ENCODE peak calls at places on chromosome 9, in ten cellular contexts. I is effector CD4-positive, alpha-beta T cell; B is mesendoderm; A is HEK293T; G is activated naive CD4-positive, alpha-beta T cell treated with anti-CD3 and anti-CD28 coated beads for 36 hours; S is cardiac muscle cell; N is astrocyte of the spinal cord; T is heart right ventricle; M is myocyte; W is H4. O is an unnamed sample.

GRCh38 chr9:94937214-94937903 is 210.9 kb downstream of the AOPEP start:
- DNase-seq in I (no peak), B (peak; percentile 73), A (no peak), G (no peak), S (no peak), N (peak; percentile 91), T (no peak), M (peak; percentile 49), W (peak; percentile 85), O (no peak)

GRCh38 chr9:36855443-36856315 is 178.4 kb downstream of the PAX5 start:
- DNase-seq in I (no peak), B (peak; percentile 75), A (peak; percentile 51), G (peak; percentile 61), S (peak; percentile 50), N (no peak), T (no peak), M (no peak), W (peak; percentile 82), O (no peak)

GRCh38 chr9:72635197-72635596 is 113.8 kb downstream of the TMC1 start:
- DNase-seq in I (no peak), B (peak; percentile 81), A (no peak), G (peak; percentile 14), S (no peak), N (no peak), T (no peak), M (no peak), W (no peak), O (no peak)

GRCh38 chr9:125760537-125760936 is 13.4 kb downstream of the PBX3 start:
- DNase-seq in I (no peak), B (no peak), A (no peak), G (no peak), S (no peak), N (no peak), T (no peak), M (no peak), W (no peak), O (no peak)

GRCh38 chr9:137606005-137606601 is 617 bp downstream of the ARRDC1 start:
- DNase-seq in I (no peak), B (no peak), A (no peak), G (peak; percentile 15), S (peak; percentile 60), N (no peak), T (peak; percentile 55), M (peak; percentile 43), W (no peak), O (peak; percentile 68)

GRCh38 chr9:34484678-34485077 is 26.1 kb downstream of the DNAI1 start:
- DNase-seq in I (no peak), B (peak; percentile 23), A (no peak), G (no peak), S (no peak), N (no peak), T (no peak), M (no peak), W (no peak), O (no peak)

GRCh38 chr9:109816490-109816889 is 36.5 kb downstream of the PALM2AKAP2 start:
- DNase-seq in I (no peak), B (peak; percentile 35), A (no peak), G (no peak), S (no peak), N (peak; percentile 98), T (no peak), M (peak; percentile 96), W (peak; percentile 99), O (no peak)

GRCh38 chr9:117796681-117797080 is 92.5 kb downstream of the TLR4 start:
- DNase-seq in I (no peak), B (no peak), A (no peak), G (no peak), S (no peak), N (peak; percentile 32), T (no peak), M (peak; percentile 5), W (no peak), O (no peak)

GRCh38 chr9:25129537-25129936 is 548.7 kb downstream of the TUSC1 start:
- DNase-seq in I (no peak), B (no peak), A (no peak), G (no peak), S (no peak), N (no peak), T (no peak), M (no peak), W (no peak), O (no peak)

GRCh38 chr9:21967707-21968106 is 26.5 kb downstream of the CDKN2A start:
- DNase-seq in I (no peak), B (peak; percentile 22), A (no peak), G (no peak), S (no peak), N (no peak), T (no peak), M (no peak), W (no peak), O (no peak)

GRCh38 chr9:131837316-131837715 is 97.4 kb upstream of the RAPGEF1 start:
- DNase-seq in I (no peak), B (peak; percentile 55), A (no peak), G (no peak), S (peak; percentile 44), N (no peak), T (peak; percentile 41), M (no peak), W (no peak), O (no peak)

GRCh38 chr9:69223605-69224004 is 49.5 kb downstream of the TJP2 start:
- DNase-seq in I (no peak), B (peak; percentile 98), A (peak; percentile 69), G (no peak), S (peak; percentile 69), N (peak; percentile 70), T (no peak), M (peak; percentile 72), W (peak; percentile 54), O (no peak)

GRCh38 chr9:137129089-137129455 is 9.9 kb upstream of the GRIN1 start:
- DNase-seq in I (no peak), B (peak; percentile 20), A (no peak), G (no peak), S (no peak), N (no peak), T (no peak), M (peak; percentile 26), W (no peak), O (no peak)

GRCh38 chr9:134293576-134294227 is 32.6 kb upstream of the RXRA start:
- DNase-seq in I (no peak), B (no peak), A (no peak), G (no peak), S (no peak), N (no peak), T (peak; percentile 31), M (no peak), W (no peak), O (no peak)

GRCh38 chr9:6197330-6197729 is 18.3 kb upstream of the IL33 start:
- DNase-seq in I (no peak), B (peak; percentile 63), A (peak; percentile 28), G (no peak), S (no peak), N (no peak), T (no peak), M (no peak), W (no peak), O (no peak)

GRCh38 chr9:86854898-86855523 is 92.3 kb downstream of the GAS1 start:
- DNase-seq in I (no peak), B (peak; percentile 97), A (peak; percentile 78), G (no peak), S (peak; percentile 76), N (peak; percentile 94), T (no peak), M (peak; percentile 98), W (peak; percentile 85), O (peak; percentile 43)